ENCODE peak calls at places on chromosomes 2 and 18, in seven cellular contexts. E is CD8-positive, alpha-beta T cell; Q is fibroblast of mammary gland; L is H9; W is fibroblast of lung; I is RWPE1; Y is HFF-Myc. V is an unnamed sample.
A peak's percentile ranks its signal among the peaks of the same experiment; 100 is the strongest.

GRCh38 chr2:164992818-164993217 is 37.5 kb upstream of the SLC38A11 start:
- DNase-seq in E (no peak), Q (peak; percentile 81), L (no peak), W (peak; percentile 80), I (no peak), Y (peak; percentile 85), V (no peak)

GRCh38 chr2:96359310-96359709 is 23.7 kb downstream of the NCAPH start:
- DNase-seq in E (peak; percentile 74), Q (no peak), L (no peak), W (no peak), I (no peak), Y (no peak), V (no peak)

GRCh38 chr2:70886541-70886987 is 49.1 kb upstream of the ATP6V1B1 start:
- DNase-seq in E (peak; percentile 23), Q (no peak), L (peak; percentile 46), W (no peak), I (no peak), Y (no peak), V (peak; percentile 38)

GRCh38 chr2:122101319-122101718 is 345.9 kb downstream of the TSN start:
- DNase-seq in E (no peak), Q (no peak), L (peak; percentile 50), W (no peak), I (no peak), Y (no peak), V (no peak)

GRCh38 chr2:96240341-96241038 is 25.3 kb downstream of the TMEM127 start:
- DNase-seq in E (no peak), Q (no peak), L (no peak), W (no peak), I (no peak), Y (no peak), V (no peak)

GRCh38 chr18:76168206-76168605 is 326.8 kb downstream of the ZNF516 start:
- DNase-seq in E (no peak), Q (no peak), L (no peak), W (no peak), I (no peak), Y (no peak), V (no peak)

GRCh38 chr2:229314117-229314516 is 43.0 kb upstream of the PID1 start:
- DNase-seq in E (no peak), Q (peak; percentile 79), L (no peak), W (peak; percentile 13), I (no peak), Y (no peak), V (no peak)

GRCh38 chr18:11909597-11910026 is 1.5 kb upstream of the MPPE1 start:
- DNase-seq in E (no peak), Q (peak; percentile 43), L (no peak), W (peak; percentile 26), I (peak; percentile 47), Y (no peak), V (no peak)

GRCh38 chr2:136134126-136134525 is 16.2 kb upstream of the CXCR4 start:
- DNase-seq in E (no peak), Q (no peak), L (no peak), W (no peak), I (no peak), Y (no peak), V (no peak)

GRCh38 chr2:235934059-235934896 is 233.9 kb downstream of the GBX2 start:
- DNase-seq in E (no peak), Q (no peak), L (peak; percentile 16), W (peak; percentile 6), I (no peak), Y (no peak), V (no peak)

GRCh38 chr2:23656597-23656973 is 270.3 kb downstream of the ATAD2B start:
- DNase-seq in E (no peak), Q (no peak), L (no peak), W (no peak), I (no peak), Y (no peak), V (no peak)

GRCh38 chr2:150630587-150631235 is 143.2 kb upstream of the RND3 start:
- DNase-seq in E (no peak), Q (peak; percentile 53), L (no peak), W (no peak), I (no peak), Y (no peak), V (no peak)

GRCh38 chr18:58659691-58660090 is 11.6 kb upstream of the MALT1 start:
- DNase-seq in E (no peak), Q (no peak), L (no peak), W (no peak), I (no peak), Y (no peak), V (no peak)

GRCh38 chr2:236177604-236177966 is 9.4 kb upstream of the GBX2 start:
- DNase-seq in E (no peak), Q (peak; percentile 37), L (peak; percentile 89), W (peak; percentile 19), I (no peak), Y (no peak), V (no peak)

DNA sequence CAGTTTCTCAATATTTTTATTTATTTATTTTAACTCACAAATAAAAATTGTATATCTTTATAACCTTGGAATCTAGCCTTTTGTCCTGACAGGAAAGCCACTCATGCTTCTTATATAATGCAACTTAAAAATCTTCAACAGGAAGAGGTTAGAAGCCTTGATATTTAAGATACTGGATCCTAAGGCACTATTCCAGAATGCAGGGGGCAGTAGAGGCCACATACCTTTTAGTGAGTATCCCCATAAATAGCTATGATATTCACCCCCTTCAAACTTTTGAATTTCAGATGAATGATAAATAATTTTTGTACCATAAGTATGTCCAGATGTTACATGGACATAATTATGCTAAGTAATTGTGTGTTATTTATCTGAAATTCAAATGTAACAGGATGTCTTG is 592.7 kb upstream of the VRK2 start:
- DNase-seq in E (no peak), Q (no peak), L (no peak), W (no peak), I (no peak), Y (no peak), V (no peak)
- TF ChIP-seq CTCF in E (no peak), Q (no peak), L (peak; percentile 63), W (no peak), I (no peak), Y (no peak), V (no peak)

DNA sequence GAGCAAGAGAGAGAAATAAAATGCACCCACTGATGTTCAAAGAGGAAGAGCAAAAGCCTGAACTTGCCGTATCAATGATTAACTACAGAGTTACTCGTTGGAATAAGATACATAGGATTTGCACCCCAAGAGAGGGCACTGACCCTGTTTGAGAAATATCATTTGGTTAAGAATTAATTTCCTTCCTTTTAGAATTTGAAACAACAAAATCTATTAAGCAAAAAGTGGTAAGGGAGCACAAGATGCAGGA is 21.6 kb upstream of the HNMT start:
- DNase-seq in E (no peak), Q (no peak), L (no peak), W (no peak), I (no peak), Y (no peak), V (no peak)
- TF ChIP-seq CTCF in E (no peak), Q (no peak), L (no peak), W (no peak), I (no peak), Y (no peak), V (no peak)

GRCh38 chr2:232133078-232133477 is 171.6 kb downstream of the DIS3L2 start:
- DNase-seq in E (no peak), Q (no peak), L (no peak), W (no peak), I (peak; percentile 7), Y (no peak), V (no peak)
- TF ChIP-seq CTCF in E (no peak), Q (peak; percentile 20), L (peak; percentile 50), W (peak; percentile 7), I (no peak), Y (peak; percentile 4), V (no peak)

DNA sequence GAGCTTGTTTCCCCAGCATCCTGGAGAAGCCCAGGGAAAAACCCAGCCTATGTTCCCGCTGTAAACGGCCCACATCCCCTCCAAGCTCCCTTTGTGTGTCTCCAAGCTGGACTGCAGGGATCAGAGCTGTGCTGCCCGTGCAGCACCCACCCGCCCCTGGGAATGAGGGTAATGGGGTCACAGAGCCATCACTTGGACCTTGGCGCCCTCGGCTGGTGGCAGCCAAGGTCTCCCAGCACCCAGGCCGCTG is 670 bp upstream of the INPP5D start:
- DNase-seq in E (no peak), Q (no peak), L (no peak), W (no peak), I (no peak), Y (no peak), V (no peak)
- TF ChIP-seq CTCF in E (no peak), Q (no peak), L (peak; percentile 51), W (no peak), I (no peak), Y (no peak), V (no peak)

DNA sequence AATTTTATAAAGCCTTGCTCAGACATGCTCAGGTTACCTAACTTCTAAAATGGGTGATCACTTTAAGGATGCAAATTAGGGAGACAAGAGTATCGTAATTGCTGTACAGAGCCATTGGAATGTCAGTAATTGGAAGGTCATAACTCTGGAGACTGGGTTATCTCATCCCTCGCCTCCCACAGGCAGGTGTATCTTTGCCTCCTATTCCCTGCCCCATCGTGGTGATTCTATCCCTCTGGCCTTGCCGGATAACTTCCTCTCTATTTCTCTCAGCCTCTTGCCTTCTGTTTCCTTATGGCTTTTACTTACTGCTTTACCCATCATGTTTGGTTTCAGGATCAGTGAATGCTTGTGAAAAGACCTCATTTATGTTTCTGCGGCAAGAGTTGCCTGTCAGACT is 2.5 kb downstream of the PDK1 start:
- DNase-seq in E (no peak), Q (no peak), L (no peak), W (no peak), I (no peak), Y (no peak), V (no peak)
- TF ChIP-seq CTCF in E (no peak), Q (no peak), L (no peak), W (no peak), I (no peak), Y (no peak), V (no peak)

V was measured in suprapubic skin.